ENCODE peak calls at places on chromosomes 4 and X, in eight cellular contexts. R, O, H, M, C, S, N and U are unnamed samples.
A peak's percentile ranks its signal among the peaks of the same experiment; 100 is the strongest.

GRCh38 chr4:157706134-157706533 is 466.7 kb downstream of the GASK1B start:
- DNase-seq in N (no peak), C (no peak), R (no peak), M (no peak), S (no peak), H (no peak), O (no peak), U (no peak)

GRCh38 chrX:129755779-129756650 is 17.2 kb downstream of the XPNPEP2 start:
- DNase-seq in H (peak; percentile 30), M (peak; percentile 22), O (no peak), S (no peak), R (no peak), C (no peak), N (peak; percentile 36), U (no peak)

GRCh38 chr4:186596850-186597390 is 41.6 kb upstream of the MTNR1A start:
- DNase-seq in S (no peak), N (no peak), R (no peak), C (no peak), O (no peak), H (no peak), M (no peak), U (no peak)

GRCh38 chr4:87530868-87531267 is 1.7 kb upstream of the SPARCL1 start:
- DNase-seq in O (peak; percentile 66), N (no peak), H (no peak), C (peak; percentile 81), M (no peak), R (peak; percentile 55), S (peak; percentile 98), U (peak; percentile 58)

GRCh38 chr4:1478766-1479355 is 72.6 kb upstream of the NKX1-1 start:
- DNase-seq in R (no peak), O (no peak), S (no peak), M (peak; percentile 39), C (no peak), N (no peak), H (no peak), U (peak; percentile 9)

GRCh38 chr4:28518781-28519180 is 1658.1 kb downstream of the STIM2 start:
- DNase-seq in H (no peak), M (peak; percentile 13), C (no peak), S (peak; percentile 14), N (no peak), O (peak; percentile 2), R (no peak), U (no peak)

GRCh38 chrX:56745019-56745418 is 16.0 kb downstream of the NBDY start:
- DNase-seq in M (no peak), S (peak; percentile 74), C (no peak), R (peak; percentile 7), H (no peak), O (peak; percentile 63), N (no peak), U (no peak)

GRCh38 chr4:41258783-41259182 is 2.1 kb downstream of the UCHL1 start:
- DNase-seq in O (peak; percentile 72), R (peak; percentile 70), N (peak; percentile 69), M (peak; percentile 53), S (peak; percentile 73), H (peak; percentile 40), C (no peak), U (peak; percentile 78)

GRCh38 chrX:44876076-44876475 is 3.1 kb downstream of the KDM6A start:
- DNase-seq in H (no peak), O (peak; percentile 44), R (peak; percentile 3), S (no peak), M (no peak), C (no peak), N (no peak), U (no peak)

GRCh38 chr4:86961103-86961502 is 26.3 kb downstream of the AFF1 start:
- DNase-seq in H (no peak), S (no peak), C (no peak), N (no peak), M (no peak), O (no peak), R (no peak), U (no peak)

GRCh38 chrX:45145492-45146215 is 55.0 kb downstream of the DIPK2B start:
- DNase-seq in S (no peak), M (no peak), H (no peak), R (no peak), C (no peak), N (no peak), O (no peak), U (no peak)

GRCh38 chr4:17064959-17065358 is 166.5 kb upstream of the LDB2 start:
- DNase-seq in H (no peak), N (no peak), C (no peak), R (no peak), S (no peak), M (no peak), O (no peak), U (no peak)

GRCh38 chrX:16528620-16529019 is 121.3 kb upstream of the S100G start:
- DNase-seq in R (no peak), N (no peak), C (no peak), H (no peak), S (no peak), M (no peak), O (no peak), U (no peak)

GRCh38 chr4:13977755-13978154 is 350.2 kb upstream of the BOD1L1 start:
- DNase-seq in H (no peak), R (no peak), S (no peak), N (no peak), C (no peak), O (no peak), M (no peak), U (no peak)

GRCh38 chr4:13983189-13983790 is 355.8 kb upstream of the BOD1L1 start:
- DNase-seq in R (no peak), S (no peak), M (no peak), O (no peak), N (no peak), C (no peak), H (no peak), U (no peak)

GRCh38 chr4:13982008-13982407 is 354.5 kb upstream of the BOD1L1 start:
- DNase-seq in M (peak; percentile 5), R (no peak), O (no peak), H (no peak), C (no peak), S (no peak), N (no peak), U (no peak)

GRCh38 chr4:13984996-13985780 is 357.7 kb upstream of the BOD1L1 start:
- DNase-seq in N (no peak), O (peak; percentile 92), S (peak; percentile 54), R (no peak), M (no peak), H (no peak), C (peak; percentile 20), U (no peak)

GRCh38 chr4:13980317-13980716 is 352.8 kb upstream of the BOD1L1 start:
- DNase-seq in H (no peak), N (no peak), C (no peak), M (no peak), O (peak; percentile 98), S (peak; percentile 71), R (no peak), U (no peak)
- H3K4me3 ChIP-seq in H (no peak overlapping the region), N (no peak overlapping the region), C (no peak overlapping the region), M (no peak overlapping the region), O (no peak overlapping the region), S (no peak overlapping the region), R (no peak overlapping the region), U (no peak overlapping the region)

GRCh38 chr4:8892556-8893226 is 21.1 kb upstream of the HMX1 start:
- DNase-seq in S (no peak), M (no peak), O (no peak), R (no peak), N (peak; percentile 23), H (peak; percentile 82), C (no peak), U (no peak)
- H3K4me3 ChIP-seq in S (no peak overlapping the region), M (no peak overlapping the region), O (no peak overlapping the region), R (no peak overlapping the region), N (peak overlapping the region; percentile 39), H (peak overlapping the region; percentile 35), C (no peak overlapping the region), U (no peak overlapping the region)

DNA sequence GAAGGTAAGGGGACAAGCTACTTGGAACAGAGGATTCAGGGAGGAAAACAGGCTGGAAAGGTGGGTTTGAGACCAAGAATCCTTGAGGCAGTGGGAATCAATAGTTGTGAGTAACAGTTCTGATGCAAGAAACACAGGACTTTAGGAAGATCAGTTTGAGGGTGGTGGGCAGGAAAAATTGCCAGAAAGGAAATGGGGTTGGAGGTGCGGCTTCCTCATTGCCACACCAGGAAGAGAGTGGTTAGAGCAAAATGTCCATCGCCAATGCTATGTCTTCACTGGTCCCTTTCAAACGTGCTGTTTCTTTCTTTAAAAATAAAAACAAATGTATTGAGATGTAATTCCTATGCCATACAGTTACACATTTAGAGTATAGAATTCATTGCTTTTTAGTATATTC is 57.1 kb upstream of the NOCT start:
- DNase-seq in C (no peak), H (no peak), S (peak; percentile 33), O (no peak), N (no peak), R (no peak), M (no peak), U (no peak)
- H3K4me3 ChIP-seq in C (no peak overlapping the region), H (no peak overlapping the region), S (no peak overlapping the region), O (no peak overlapping the region), N (no peak overlapping the region), R (no peak overlapping the region), M (no peak overlapping the region), U (no peak overlapping the region)

GRCh38 chrX:40167240-40168182 is 69.8 kb upstream of the BCOR start:
- DNase-seq in M (no peak), S (no peak), H (peak; percentile 70), O (no peak), N (peak; percentile 77), R (no peak), C (no peak), U (no peak)

GRCh38 chrX:40169193-40170086 is 71.7 kb upstream of the BCOR start:
- DNase-seq in M (peak; percentile 69), H (peak; percentile 80), C (no peak), S (peak; percentile 84), O (peak; percentile 73), R (peak; percentile 78), N (peak; percentile 82), U (no peak)

GRCh38 chrX:40166582-40166981 is 68.8 kb upstream of the BCOR start:
- DNase-seq in S (no peak), H (peak; percentile 74), O (no peak), N (no peak), R (no peak), C (no peak), M (no peak), U (no peak)

GRCh38 chrX:40165861-40166260 is 68.1 kb upstream of the BCOR start:
- DNase-seq in S (no peak), M (no peak), N (no peak), C (no peak), O (no peak), R (no peak), H (no peak), U (no peak)

DNA sequence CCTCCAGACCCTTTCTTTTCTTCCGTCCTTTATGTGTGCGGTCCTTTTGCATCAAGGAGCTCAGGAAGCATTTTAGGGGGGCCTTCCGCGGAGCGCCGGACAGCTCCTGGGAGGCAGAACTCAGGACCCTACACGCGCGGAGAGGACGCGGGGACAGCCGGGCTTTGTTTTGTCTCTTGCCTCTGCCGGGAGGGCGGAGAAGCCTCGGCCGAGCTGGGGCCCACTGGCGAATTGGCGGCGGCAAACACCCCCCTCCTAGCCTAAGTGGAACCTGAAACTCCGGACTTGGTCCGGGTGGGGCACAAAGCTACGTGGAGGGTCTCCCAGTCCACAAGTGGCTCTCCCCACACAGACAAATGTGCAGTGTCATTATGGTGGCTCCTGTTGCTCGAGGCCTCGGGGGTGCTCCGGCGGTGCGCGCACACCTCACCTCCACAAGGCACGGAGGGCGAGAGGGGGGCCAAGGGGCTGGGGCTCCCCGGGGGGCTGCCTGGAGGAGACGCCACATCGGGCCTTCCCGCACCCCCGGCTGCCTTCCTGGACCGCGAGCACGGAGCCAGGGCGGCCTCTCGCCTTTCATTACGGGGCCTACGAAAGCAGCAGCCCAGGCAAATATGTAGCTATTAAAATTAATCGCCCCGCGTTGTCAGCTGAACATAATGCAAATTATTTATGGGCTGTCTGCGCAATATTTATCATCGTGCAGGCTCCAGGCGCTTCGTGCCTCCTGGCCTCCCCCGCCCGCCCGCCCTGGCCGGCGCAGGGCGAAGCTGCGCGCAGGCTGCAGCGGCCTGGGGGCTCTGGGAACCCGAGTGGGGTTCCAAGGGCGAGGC is 70.6 kb upstream of the BCOR start:
- DNase-seq in M (no peak), R (no peak), S (no peak), C (no peak), O (no peak), N (peak; percentile 20), H (no peak), U (peak; percentile 27)
- H3K4me3 ChIP-seq in M (peak overlapping the region; percentile 49), R (no peak overlapping the region), S (no peak overlapping the region), C (peak overlapping the region; percentile 51), O (no peak overlapping the region), N (peak overlapping the region; percentile 51), H (peak overlapping the region; percentile 31), U (peak overlapping the region; percentile 42)